ENCODE peak calls at places on chromosomes 12 and 14, in seven cellular contexts. H is WTC11, I is pancreas, V is MCF 10A, B is psoas muscle, O is H1, F is breast epithelium. K is an unnamed sample.
A peak's percentile ranks its signal among the peaks of the same experiment; 100 is the strongest.

GRCh38 chr14:77123381-77124344 is 17.9 kb downstream of the ZDHHC22 start:
- DNase-seq in H (no peak), I (peak; percentile 86), V (peak; percentile 94), B (no peak), O (no peak), F (peak; percentile 77), K (no peak)

GRCh38 chr14:67335781-67336180 is 23.8 kb downstream of the ATP6V1D start:
- DNase-seq in H (no peak), I (no peak), V (peak; percentile 42), B (no peak), O (no peak), F (no peak), K (no peak)

GRCh38 chr12:13004368-13004767 is 4.3 kb upstream of the HEBP1 start:
- DNase-seq in H (no peak), I (no peak), V (peak; percentile 49), B (no peak), O (no peak), F (no peak), K (no peak)

GRCh38 chr14:78997811-78998210 is 827.6 kb downstream of the NRXN3 start:
- DNase-seq in H (no peak), I (no peak), V (peak; percentile 28), B (no peak), O (no peak), F (no peak), K (no peak)

GRCh38 chr12:108054496-108054895 is 74.6 kb upstream of the WSCD2 start:
- DNase-seq in H (no peak), I (no peak), V (no peak), B (no peak), O (no peak), F (no peak), K (no peak)

GRCh38 chr14:35046751-35047536 is 872 bp downstream of the FAM177A1 start:
- DNase-seq in H (no peak), I (no peak), V (peak; percentile 67), B (no peak), O (no peak), F (peak; percentile 57), K (no peak)

GRCh38 chr14:94601961-94602391 is 10.2 kb upstream of the SERPINA3 start:
- DNase-seq in H (no peak), I (peak; percentile 50), V (peak; percentile 94), B (peak; percentile 79), O (no peak), F (peak; percentile 85), K (peak; percentile 38)

GRCh38 chr12:101832030-101832429 is 1.3 kb upstream of the GNPTAB start:
- DNase-seq in H (no peak), I (no peak), V (no peak), B (no peak), O (no peak), F (no peak), K (no peak)

GRCh38 chr14:95293474-95293873 is 26.2 kb downstream of the CLMN start:
- DNase-seq in H (no peak), I (no peak), V (no peak), B (no peak), O (no peak), F (no peak), K (no peak)

GRCh38 chr12:98464155-98464554 is 51.2 kb upstream of the TMPO start:
- DNase-seq in H (no peak), I (no peak), V (peak; percentile 84), B (no peak), O (no peak), F (no peak), K (no peak)

GRCh38 chr12:20950248-20950647 is 139.7 kb downstream of the SLCO1B3 start:
- DNase-seq in H (no peak), I (no peak), V (peak; percentile 48), B (no peak), O (no peak), F (no peak), K (no peak)

GRCh38 chr14:81366259-81366658 is 33.9 kb downstream of the STON2 start:
- DNase-seq in H (no peak), I (no peak), V (peak; percentile 10), B (no peak), O (no peak), F (no peak), K (no peak)

GRCh38 chr12:2691001-2691339 is 103.8 kb upstream of the FKBP4 start:
- DNase-seq in H (peak; percentile 72), I (no peak), V (no peak), B (no peak), O (no peak), F (no peak), K (no peak)

GRCh38 chr14:71143391-71144290 is 236.4 kb downstream of the PCNX1 start:
- DNase-seq in H (no peak), I (no peak), V (peak; percentile 90), B (no peak), O (no peak), F (no peak), K (no peak)

GRCh38 chr14:72855913-72856312 is 38.0 kb downstream of the DPF3 start:
- DNase-seq in H (no peak), I (no peak), V (peak; percentile 39), B (no peak), O (no peak), F (peak; percentile 23), K (no peak)

GRCh38 chr14:21093018-21093417 is 5.4 kb downstream of the ZNF219 start:
- DNase-seq in H (peak; percentile 36), I (no peak), V (no peak), B (no peak), O (no peak), F (no peak), K (no peak)

GRCh38 chr14:21095430-21096205 is 2.8 kb downstream of the ZNF219 start:
- DNase-seq in H (no peak), I (no peak), V (no peak), B (no peak), O (no peak), F (no peak), K (no peak)

GRCh38 chr14:21091784-21092146 is 6.7 kb downstream of the ZNF219 start:
- DNase-seq in H (no peak), I (no peak), V (no peak), B (no peak), O (no peak), F (no peak), K (peak; percentile 6)

GRCh38 chr14:21092147-21093011 is 6.1 kb downstream of the ZNF219 start:
- DNase-seq in H (peak; percentile 94), I (peak; percentile 98), V (peak; percentile 64), B (peak; percentile 83), O (no peak), F (peak; percentile 71), K (peak; percentile 65)

GRCh38 chr14:21093769-21094681 is 4.4 kb downstream of the ZNF219 start:
- DNase-seq in H (peak; percentile 78), I (no peak), V (no peak), B (no peak), O (no peak), F (no peak), K (no peak)
- TF ChIP-seq CTCF in H (peak; percentile 38), I (no peak), V (peak; percentile 13), B (peak; percentile 4), O (peak; percentile 64), F (no peak), K (no peak)

GRCh38 chr14:91218041-91218440 is 26.5 kb downstream of the GPR68 start:
- DNase-seq in H (no peak), I (no peak), V (no peak), B (no peak), O (no peak), F (no peak), K (no peak)
- TF ChIP-seq CTCF in H (no peak), I (no peak), V (no peak), B (no peak), O (no peak), F (no peak), K (no peak)

GRCh38 chr12:104669057-104669770 is 212.5 kb downstream of the CHST11 start:
- DNase-seq in H (no peak), I (peak; percentile 76), V (peak; percentile 68), B (no peak), O (no peak), F (peak; percentile 41), K (no peak)
- TF ChIP-seq CTCF in H (no peak), I (no peak), V (no peak), B (peak; percentile 5), O (no peak), F (no peak), K (no peak)

GRCh38 chr12:47397664-47398281 is 308.1 kb downstream of the RPAP3 start:
- DNase-seq in H (no peak), I (no peak), V (peak; percentile 77), B (no peak), O (no peak), F (no peak), K (no peak)
- TF ChIP-seq CTCF in H (no peak), I (no peak), V (peak; percentile 66), B (peak; percentile 43), O (no peak), F (peak; percentile 46), K (no peak)

GRCh38 chr12:49609875-49610154 is 4.4 kb upstream of the FAM186B start:
- DNase-seq in H (no peak), I (no peak), V (peak; percentile 49), B (no peak), O (no peak), F (no peak), K (no peak)
- TF ChIP-seq CTCF in H (no peak), I (no peak), V (peak; percentile 14), B (no peak), O (no peak), F (no peak), K (no peak)

GRCh38 chr12:121296618-121297476 is at the start of gene CAMKK2:
- DNase-seq in H (peak; percentile 85), I (peak; percentile 93), V (peak; percentile 82), B (peak; percentile 90), O (peak; percentile 27), F (peak; percentile 63), K (peak; percentile 27)
- TF ChIP-seq CTCF in H (no peak), I (no peak), V (peak; percentile 26), B (peak; percentile 20), O (no peak), F (no peak), K (no peak)

GRCh38 chr14:55026793-55027560 is at the start of the genes SOCS4 and WDHD1:
- DNase-seq in H (peak; percentile 94), I (peak; percentile 99), V (peak; percentile 93), B (peak; percentile 95), O (peak; percentile 82), F (peak; percentile 89), K (peak; percentile 84)
- TF ChIP-seq CTCF in H (no peak), I (no peak), V (no peak), B (no peak), O (no peak), F (peak; percentile 25), K (no peak)

GRCh38 chr14:60510976-60511599 is 2.1 kb downstream of the SIX6 start:
- DNase-seq in H (peak; percentile 39), I (no peak), V (no peak), B (no peak), O (no peak), F (no peak), K (no peak)

GRCh38 chr14:60515244-60515695 is 6.3 kb downstream of the SIX6 start:
- DNase-seq in H (no peak), I (no peak), V (no peak), B (no peak), O (no peak), F (no peak), K (no peak)

GRCh38 chr14:60515696-60516284 is 6.8 kb downstream of the SIX6 start:
- DNase-seq in H (peak; percentile 63), I (no peak), V (no peak), B (no peak), O (no peak), F (no peak), K (no peak)

GRCh38 chr14:60512952-60513554 is 4.1 kb downstream of the SIX6 start:
- DNase-seq in H (peak; percentile 52), I (no peak), V (no peak), B (no peak), O (no peak), F (no peak), K (no peak)

GRCh38 chr14:60514378-60515243 is 5.7 kb downstream of the SIX6 start:
- DNase-seq in H (peak; percentile 81), I (peak; percentile 67), V (no peak), B (peak; percentile 61), O (no peak), F (no peak), K (no peak)
- TF ChIP-seq CTCF in H (peak; percentile 67), I (peak; percentile 27), V (no peak), B (peak; percentile 56), O (peak; percentile 54), F (no peak), K (no peak)

K was measured in omental fat pad.